ENCODE peak calls at places on chromosomes 11 and 22, in nine cellular contexts. B is HepG2, V is SK-N-SH, D is transverse colon, Y is stomach, J is K562, A is suprapubic skin, E is sigmoid colon, Z is H1. N is an unnamed sample.

GRCh38 chr22:27377501-27377900 is 424.1 kb downstream of the MN1 start:
- DNase-seq in Z (no peak), A (no peak), D (no peak), Y (peak), E (no peak), J (no peak), V (no peak), B (no peak), N (no peak)

GRCh38 chr11:63854696-63855095 is 15.8 kb downstream of the MARK2 start:
- DNase-seq in Y (no peak), B (no peak), A (no peak), V (no peak), D (no peak), E (no peak), Z (no peak), J (no peak), N (no peak)

GRCh38 chr11:118996926-118997626 is 862 bp upstream of the CENATAC start:
- DNase-seq in B (peak), Z (no peak), D (no peak), V (peak), J (peak), A (no peak), Y (no peak), E (no peak), N (no peak)

GRCh38 chr22:11066458-11067285 is 4461.3 kb upstream of the OR11H1 start:
- DNase-seq in E (peak), D (no peak), J (peak), V (peak), Y (no peak), B (no peak), A (peak), Z (no peak), N (peak)

GRCh38 chr11:103433380-103433779 is 324.2 kb downstream of the DYNC2H1 start:
- DNase-seq in B (no peak), Z (no peak), D (no peak), A (no peak), J (no peak), Y (no peak), E (no peak), V (no peak), N (no peak)

GRCh38 chr22:45966320-45966891 is 10.6 kb downstream of the WNT7B start:
- DNase-seq in D (no peak), Y (no peak), E (no peak), B (no peak), A (no peak), J (no peak), Z (no peak), V (no peak), N (no peak)

GRCh38 chr11:123111465-123111864 is 49.5 kb upstream of the HSPA8 start:
- DNase-seq in J (peak), D (no peak), V (peak), Y (no peak), B (peak), E (no peak), Z (no peak), A (no peak), N (no peak)

GRCh38 chr11:112004389-112004788 is 20.8 kb upstream of the DLAT start:
- DNase-seq in J (peak), Z (no peak), D (no peak), V (peak), B (peak), Y (no peak), E (no peak), A (no peak), N (no peak)

GRCh38 chr22:32511776-32512175 is 37.2 kb downstream of the FBXO7 start:
- DNase-seq in A (no peak), Z (no peak), V (no peak), B (no peak), J (no peak), Y (no peak), D (no peak), E (no peak), N (no peak)

GRCh38 chr11:3927129-3927796 is 71.8 kb downstream of the STIM1 start:
- DNase-seq in V (no peak), Z (no peak), A (no peak), D (no peak), J (no peak), Y (no peak), E (no peak), B (no peak), N (no peak)

GRCh38 chr11:102974552-102975280 is 19.2 kb upstream of the MMP13 start:
- DNase-seq in B (no peak), D (no peak), A (no peak), Z (no peak), V (no peak), J (no peak), Y (peak), E (no peak), N (no peak)

GRCh38 chr11:123404626-123405025 is 25.4 kb upstream of the GRAMD1B start:
- DNase-seq in Y (no peak), B (no peak), J (no peak), V (no peak), A (no peak), D (no peak), E (no peak), Z (no peak), N (peak)

GRCh38 chr22:50257451-50258360 is 3.8 kb downstream of the MAPK12 start:
- DNase-seq in Z (no peak), A (no peak), B (no peak), J (no peak), E (no peak), D (no peak), Y (peak), V (no peak), N (no peak)

GRCh38 chr22:44357962-44358553 is 45.3 kb upstream of the SHISAL1 start:
- DNase-seq in Z (no peak), D (peak), Y (no peak), B (no peak), V (no peak), A (peak), J (no peak), E (peak), N (no peak)

GRCh38 chr11:3984896-3985295 is 109.7 kb upstream of the RRM1 start:
- DNase-seq in B (no peak), E (no peak), Z (peak), V (peak), J (peak), A (no peak), D (no peak), Y (no peak), N (no peak)

GRCh38 chr22:39528080-39528661 is 4.4 kb downstream of the RPS19BP1 start:
- DNase-seq in D (peak), B (no peak), Z (no peak), A (no peak), Y (no peak), V (peak), J (no peak), E (no peak), N (no peak)

GRCh38 chr11:134589155-134589554 is 177.1 kb upstream of the B3GAT1 start:
- DNase-seq in Z (no peak), A (peak), D (no peak), J (no peak), Y (no peak), V (no peak), B (no peak), E (no peak), N (peak)

GRCh38 chr11:66036334-66036710 is 10.0 kb upstream of the CATSPER1 start:
- DNase-seq in Y (no peak), E (no peak), D (no peak), V (no peak), Z (no peak), B (no peak), A (no peak), J (no peak), N (no peak)

GRCh38 chr11:13384837-13385417 is 78.1 kb downstream of the BTBD10 start:
- DNase-seq in V (peak), Z (peak), E (no peak), Y (no peak), J (peak), B (peak), A (no peak), D (peak), N (no peak)

GRCh38 chr11:126720539-126721235 is 279.9 kb downstream of the KIRREL3 start:
- DNase-seq in V (no peak), J (no peak), Y (no peak), E (no peak), B (no peak), D (no peak), A (no peak), Z (no peak), N (no peak)

GRCh38 chr11:126723665-126724045 is 276.9 kb downstream of the KIRREL3 start:
- DNase-seq in V (no peak), E (no peak), Y (no peak), D (no peak), J (no peak), A (no peak), B (no peak), Z (no peak), N (no peak)

GRCh38 chr11:126719740-126720139 is 280.8 kb downstream of the KIRREL3 start:
- DNase-seq in B (no peak), D (no peak), Y (no peak), E (no peak), V (no peak), A (no peak), J (no peak), Z (no peak), N (no peak)

GRCh38 chr11:126722956-126723664 is 277.5 kb downstream of the KIRREL3 start:
- DNase-seq in Y (no peak), A (no peak), E (no peak), B (no peak), D (no peak), V (no peak), J (no peak), Z (no peak), N (no peak)

GRCh38 chr11:126722006-126722736 is 278.4 kb downstream of the KIRREL3 start:
- DNase-seq in A (no peak), V (no peak), Z (no peak), J (no peak), B (no peak), E (no peak), Y (no peak), D (no peak), N (no peak)
- TF ChIP-seq EP300 in A (no peak), V (no peak), Z (no peak), J (no peak), B (no peak), E (no peak), Y (no peak), D (no peak), N (no peak)

GRCh38 chr11:2446590-2447252 is 1.9 kb downstream of the KCNQ1 start:
- DNase-seq in J (no peak), Z (no peak), Y (no peak), V (peak), D (no peak), A (no peak), E (no peak), B (no peak), N (no peak)
- TF ChIP-seq POLR2AphosphoS5 in J (no peak), Z (no peak), Y (no peak), V (no peak), D (no peak), A (no peak), E (no peak), B (no peak), N (no peak)

GRCh38 chr22:38423512-38424503 is 31.2 kb downstream of the KCNJ4 start:
- DNase-seq in Z (no peak), E (no peak), J (no peak), Y (no peak), V (no peak), D (peak), B (peak), A (no peak), N (no peak)
- TF ChIP-seq EP300 in Z (no peak), E (no peak), J (no peak), Y (no peak), V (no peak), D (no peak), B (no peak), A (no peak), N (no peak)

GRCh38 chr11:12137005-12137690 is 26.8 kb downstream of the MICAL2 start:
- DNase-seq in E (peak), A (no peak), Y (peak), J (no peak), Z (no peak), B (peak), V (no peak), D (peak), N (no peak)
- TF ChIP-seq POLR2AphosphoS5 in E (no peak), A (no peak), Y (no peak), J (no peak), Z (no peak), B (no peak), V (no peak), D (peak), N (peak)

GRCh38 chr11:109304159-109304558 is 117.8 kb upstream of the C11orf87 start:
- DNase-seq in J (no peak), D (no peak), E (no peak), B (no peak), Y (no peak), A (no peak), Z (no peak), V (no peak), N (no peak)
- TF ChIP-seq EP300 in J (no peak), D (no peak), E (no peak), B (no peak), Y (no peak), A (no peak), Z (no peak), V (no peak), N (no peak)

GRCh38 chr11:58188770-58189169 is at the start of gene OR9Q2:
- DNase-seq in A (no peak), E (no peak), D (no peak), B (no peak), Z (no peak), V (no peak), Y (no peak), J (no peak), N (no peak)

GRCh38 chr11:58199271-58199670 is 4.7 kb downstream of the OR1S2 start:
- DNase-seq in D (no peak), E (no peak), J (no peak), Y (no peak), A (no peak), B (no peak), V (no peak), Z (no peak), N (no peak)

GRCh38 chr11:58195939-58196338 is 7.1 kb downstream of the OR9Q2 start:
- DNase-seq in Y (no peak), V (no peak), B (no peak), Z (no peak), E (no peak), J (no peak), A (no peak), D (no peak), N (no peak)

GRCh38 chr11:58192229-58192628 is 3.4 kb downstream of the OR9Q2 start:
- DNase-seq in A (no peak), Z (no peak), J (no peak), B (no peak), Y (no peak), D (peak), E (no peak), V (no peak), N (no peak)

DNA sequence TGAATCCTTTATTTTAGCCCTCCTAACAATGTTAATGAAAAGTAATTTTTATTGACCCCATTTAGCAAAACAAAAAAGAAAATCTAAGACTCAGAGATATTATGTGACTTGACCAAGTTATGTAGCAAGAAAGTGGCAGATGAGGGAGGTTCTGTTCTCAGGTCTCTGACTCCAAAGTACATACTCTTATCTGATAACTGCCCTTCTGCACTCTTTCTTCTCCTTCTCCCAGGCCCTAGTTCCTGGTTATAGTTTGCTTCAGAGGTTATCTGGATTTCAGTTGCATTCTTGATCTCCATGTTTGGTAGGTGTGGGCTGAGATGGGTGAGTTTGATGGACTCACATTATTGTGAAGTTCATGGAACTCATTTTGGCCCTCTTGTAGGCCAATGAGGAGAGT is 4.5 kb downstream of the OR9Q2 start:
- DNase-seq in V (no peak), D (no peak), Y (no peak), B (no peak), E (no peak), J (no peak), Z (no peak), A (no peak), N (no peak)
- TF ChIP-seq POLR2AphosphoS5 in V (no peak), D (peak), Y (no peak), B (no peak), E (no peak), J (no peak), Z (no peak), A (no peak), N (no peak)

N was measured in esophagus muscularis mucosa.